ENCODE peak calls at places on chromosomes 16 and 17, in seven cellular contexts. U is activated CD8-positive, alpha-beta memory T cell treated with anti-CD3 and anti-CD28 coated beads for 24 hours; B is astrocyte of the spinal cord; J is NCI-H510A treated with DMSO at 0.1 percent for 48 hours; T is ACHN; Z is stimulated activated CD4-positive, alpha-beta T cell treated with anti-CD3 and anti-CD28 coated beads, Interleukin-15, amount 100 ng/mL, for 24 hours; D is hippocampal formation. E is an unnamed sample.

GRCh38 chr17:67377727-67378443 is 804 bp downstream of the PITPNC1 start:
- DNase-seq in U (peak), B (peak), J (peak), T (peak), Z (peak), D (no peak), E (peak)

GRCh38 chr17:74140282-74140681 is 63.2 kb upstream of the RPL38 start:
- DNase-seq in U (no peak), B (no peak), J (no peak), T (no peak), Z (no peak), D (no peak), E (no peak)

GRCh38 chr17:21524211-21524591 is 148.0 kb downstream of the KCNJ12 start:
- DNase-seq in U (peak), B (no peak), J (no peak), T (no peak), Z (no peak), D (no peak), E (no peak)

GRCh38 chr17:38465420-38466345 is 37.4 kb downstream of the ARHGAP23 start:
- DNase-seq in U (no peak), B (no peak), J (no peak), T (peak), Z (no peak), D (no peak), E (no peak)

GRCh38 chr17:78532311-78532710 is 44.9 kb downstream of the DNAH17 start:
- DNase-seq in U (no peak), B (no peak), J (peak), T (no peak), Z (no peak), D (no peak), E (peak)

GRCh38 chr17:75295220-75296158 is 6.3 kb upstream of the SLC25A19 start:
- DNase-seq in U (no peak), B (no peak), J (no peak), T (no peak), Z (peak), D (no peak), E (no peak)

GRCh38 chr16:71460246-71460645 is 1.8 kb downstream of the ZNF23 start:
- DNase-seq in U (no peak), B (peak), J (no peak), T (no peak), Z (no peak), D (no peak), E (no peak)

GRCh38 chr16:80751167-80751566 is 53.2 kb downstream of the CDYL2 start:
- DNase-seq in U (no peak), B (peak), J (no peak), T (no peak), Z (no peak), D (no peak), E (no peak)

GRCh38 chr16:77584205-77584859 is 138.0 kb upstream of the NUDT7 start:
- DNase-seq in U (peak), B (peak), J (peak), T (peak), Z (peak), D (peak), E (peak)

GRCh38 chr17:77771587-77771986 is 186.9 kb upstream of the TNRC6C start:
- DNase-seq in U (no peak), B (no peak), J (no peak), T (no peak), Z (no peak), D (no peak), E (no peak)

GRCh38 chr16:1163567-1164055 is 10.7 kb downstream of the CACNA1H start:
- DNase-seq in U (no peak), B (peak), J (no peak), T (peak), Z (no peak), D (no peak), E (no peak)

GRCh38 chr16:56606071-56606687 is 2.2 kb upstream of the MT2A start:
- DNase-seq in U (no peak), B (no peak), J (no peak), T (peak), Z (no peak), D (no peak), E (no peak)

GRCh38 chr17:12568358-12569251 is 97.1 kb upstream of the MYOCD start:
- DNase-seq in U (no peak), B (no peak), J (no peak), T (no peak), Z (no peak), D (no peak), E (no peak)

GRCh38 chr17:63382136-63382535 is 64.0 kb downstream of the CYB561 start:
- DNase-seq in U (no peak), B (no peak), J (no peak), T (peak), Z (no peak), D (no peak), E (no peak)

GRCh38 chr17:50331085-50331791 is 14.7 kb upstream of the XYLT2 start:
- DNase-seq in U (no peak), B (peak), J (no peak), T (peak), Z (no peak), D (no peak), E (no peak)

GRCh38 chr16:89371968-89372634 is 118.3 kb downstream of the ANKRD11 start:
- DNase-seq in U (no peak), B (no peak), J (no peak), T (no peak), Z (no peak), D (no peak), E (no peak)

GRCh38 chr16:55279598-55279997 is 44.4 kb upstream of the IRX6 start:
- DNase-seq in U (no peak), B (no peak), J (no peak), T (no peak), Z (no peak), D (no peak), E (no peak)

GRCh38 chr17:5499790-5500189 is 13.4 kb downstream of the MIS12 start:
- DNase-seq in U (peak), B (no peak), J (no peak), T (no peak), Z (no peak), D (no peak), E (peak)

GRCh38 chr17:36918260-36918691 is 19.0 kb upstream of the LHX1 start:
- DNase-seq in U (no peak), B (no peak), J (no peak), T (peak), Z (no peak), D (no peak), E (no peak)

GRCh38 chr16:8961811-8962390 is 1.8 kb downstream of the USP7 start:
- DNase-seq in U (no peak), B (no peak), J (no peak), T (no peak), Z (no peak), D (no peak), E (peak)

GRCh38 chr16:27795992-27796614 is 246.2 kb downstream of the KATNIP start:
- DNase-seq in U (no peak), B (peak), J (no peak), T (peak), Z (peak), D (no peak), E (peak)

GRCh38 chr16:89616576-89617437 is 3.4 kb downstream of the DPEP1 start:
- DNase-seq in U (no peak), B (no peak), J (no peak), T (no peak), Z (no peak), D (no peak), E (no peak)

GRCh38 chr16:10385725-10386516 is at the start of gene ATF7IP2:
- DNase-seq in U (peak), B (peak), J (peak), T (peak), Z (peak), D (peak), E (no peak)

GRCh38 chr17:40347319-40348135 is 17.0 kb downstream of the GJD3 start:
- DNase-seq in U (no peak), B (no peak), J (no peak), T (no peak), Z (no peak), D (peak), E (no peak)

GRCh38 chr16:66746682-66747081 is 4.7 kb downstream of the DYNC1LI2 start:
- DNase-seq in U (no peak), B (peak), J (no peak), T (no peak), Z (no peak), D (no peak), E (no peak)